ENCODE peak calls at places on chromosomes 1 and 21, in seven cellular contexts. B is heart right ventricle, Y is ovary, E is spleen, M is GM23338, K is cardiac muscle cell, N is breast epithelium. Z is an unnamed sample.
A peak's percentile ranks its signal among the peaks of the same experiment; 100 is the strongest.

GRCh38 chr1:186812560-186812959 is 16.2 kb upstream of the PLA2G4A start:
- DNase-seq in B (no peak), Y (no peak), E (no peak), M (no peak), K (peak; percentile 77), N (no peak), Z (no peak)

GRCh38 chr1:167171286-167171929 is 49.3 kb upstream of the POU2F1 start:
- DNase-seq in B (no peak), Y (no peak), E (no peak), M (peak; percentile 5), K (peak; percentile 19), N (no peak), Z (no peak)

GRCh38 chr1:180542113-180542512 is 16.7 kb upstream of the OVAAL start:
- DNase-seq in B (no peak), Y (no peak), E (no peak), M (peak; percentile 35), K (no peak), N (no peak), Z (no peak)

GRCh38 chr1:220877348-220878095 is 1.7 kb upstream of the HLX start:
- DNase-seq in B (no peak), Y (no peak), E (no peak), M (peak; percentile 65), K (no peak), N (no peak), Z (no peak)

GRCh38 chr1:236618507-236618906 is 14.2 kb upstream of the HEATR1 start:
- DNase-seq in B (no peak), Y (no peak), E (no peak), M (no peak), K (no peak), N (no peak), Z (no peak)

GRCh38 chr1:185672719-185673360 is 61.4 kb upstream of the HMCN1 start:
- DNase-seq in B (no peak), Y (no peak), E (no peak), M (no peak), K (no peak), N (no peak), Z (no peak)

GRCh38 chr1:78122389-78122788 is 76.6 kb downstream of the GIPC2 start:
- DNase-seq in B (no peak), Y (no peak), E (no peak), M (no peak), K (no peak), N (no peak), Z (no peak)

GRCh38 chr1:6013491-6013890 is 21.3 kb upstream of the NPHP4 start:
- DNase-seq in B (no peak), Y (no peak), E (peak; percentile 67), M (no peak), K (no peak), N (no peak), Z (no peak)

GRCh38 chr1:186828612-186829542 is at the start of gene PLA2G4A:
- DNase-seq in B (peak; percentile 27), Y (peak; percentile 21), E (peak; percentile 79), M (peak; percentile 83), K (peak; percentile 85), N (no peak), Z (no peak)

GRCh38 chr1:18278953-18279712 is 171.5 kb downstream of the IGSF21 start:
- DNase-seq in B (no peak), Y (no peak), E (no peak), M (peak; percentile 65), K (no peak), N (no peak), Z (no peak)

GRCh38 chr1:4593106-4593505 is 61.3 kb upstream of the AJAP1 start:
- DNase-seq in B (no peak), Y (no peak), E (no peak), M (no peak), K (no peak), N (no peak), Z (no peak)

GRCh38 chr1:183058835-183059234 is 35.6 kb downstream of the LAMC1 start:
- DNase-seq in B (no peak), Y (no peak), E (no peak), M (no peak), K (no peak), N (no peak), Z (no peak)

GRCh38 chr1:203680765-203681164 is 54.1 kb downstream of the ATP2B4 start:
- DNase-seq in B (no peak), Y (no peak), E (no peak), M (no peak), K (no peak), N (no peak), Z (no peak)

GRCh38 chr1:159014003-159014571 is 4.4 kb downstream of the IFI16 start:
- DNase-seq in B (no peak), Y (no peak), E (no peak), M (no peak), K (no peak), N (no peak), Z (no peak)

GRCh38 chr1:159177273-159177907 is 6.0 kb downstream of the CADM3 start:
- DNase-seq in B (peak; percentile 54), Y (no peak), E (no peak), M (peak; percentile 94), K (peak; percentile 83), N (no peak), Z (no peak)

GRCh38 chr1:8629241-8630091 is 188.0 kb downstream of the RERE start:
- DNase-seq in B (no peak), Y (no peak), E (peak; percentile 82), M (no peak), K (peak; percentile 45), N (no peak), Z (no peak)

GRCh38 chr1:209853677-209854076 is 25.9 kb downstream of the UTP25 start:
- DNase-seq in B (no peak), Y (no peak), E (no peak), M (no peak), K (no peak), N (no peak), Z (no peak)

GRCh38 chr1:201584510-201584991 is 45.6 kb downstream of the NAV1 start:
- DNase-seq in B (no peak), Y (no peak), E (peak; percentile 27), M (no peak), K (peak; percentile 80), N (no peak), Z (no peak)

GRCh38 chr1:25820247-25821111 is 725 bp downstream of the MTFR1L start:
- DNase-seq in B (peak; percentile 54), Y (no peak), E (peak; percentile 93), M (peak; percentile 80), K (peak; percentile 51), N (no peak), Z (no peak)

GRCh38 chr1:197783510-197783948 is 8.2 kb upstream of the DENND1B start:
- DNase-seq in B (no peak), Y (no peak), E (no peak), M (no peak), K (no peak), N (no peak), Z (no peak)

GRCh38 chr1:27774654-27775053 is 1.6 kb downstream of the STX12 start:
- DNase-seq in B (no peak), Y (no peak), E (no peak), M (no peak), K (no peak), N (no peak), Z (no peak)
- H3K4me3 ChIP-seq in B (no peak overlapping the region), Y (no peak overlapping the region), E (peak overlapping the region; percentile 87), M (no peak overlapping the region), K (no peak overlapping the region), N (no peak overlapping the region), Z (no peak overlapping the region)

GRCh38 chr21:44885615-44886014 is 12.1 kb upstream of the PTTG1IP start:
- DNase-seq in B (no peak), Y (no peak), E (peak; percentile 72), M (no peak), K (no peak), N (no peak), Z (no peak)

GRCh38 chr21:44881586-44881939 is 8.1 kb upstream of the PTTG1IP start:
- DNase-seq in B (no peak), Y (no peak), E (no peak), M (no peak), K (no peak), N (no peak), Z (no peak)

GRCh38 chr21:44883250-44883649 is 9.8 kb upstream of the PTTG1IP start:
- DNase-seq in B (no peak), Y (no peak), E (peak; percentile 77), M (no peak), K (no peak), N (no peak), Z (no peak)

GRCh38 chr21:44886113-44887075 is 12.9 kb upstream of the PTTG1IP start:
- DNase-seq in B (no peak), Y (no peak), E (peak; percentile 76), M (no peak), K (no peak), N (no peak), Z (no peak)

DNA sequence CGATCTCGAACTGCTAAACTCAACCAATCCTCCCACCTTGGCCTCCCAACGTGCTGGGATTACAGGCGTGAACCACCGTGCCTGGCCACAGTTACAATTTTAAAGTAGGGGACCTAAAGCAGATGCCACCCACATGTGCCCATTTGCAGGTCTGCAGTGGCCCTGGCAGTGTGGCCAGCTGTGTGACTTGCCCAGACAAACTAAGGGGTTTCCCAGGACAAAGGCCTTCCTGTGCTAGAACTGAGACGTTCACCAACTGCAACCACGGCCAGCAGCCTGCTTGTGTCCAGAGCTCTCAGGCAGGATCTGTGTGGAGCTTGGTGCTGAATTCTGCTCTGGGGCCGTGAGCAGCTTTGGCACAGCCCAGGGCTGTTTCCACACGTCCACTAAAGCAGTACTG is 10.6 kb upstream of the PTTG1IP start:
- DNase-seq in B (no peak), Y (no peak), E (no peak), M (no peak), K (peak; percentile 12), N (no peak), Z (no peak)
- H3K4me1 ChIP-seq in B (peaks cover 6% of the 10 kb centered on the region), Y (no peaks in the 10 kb centered on the region), E (peaks cover 35% of the 10 kb centered on the region), M (no peaks in the 10 kb centered on the region), K (no peaks in the 10 kb centered on the region), N (no peaks in the 10 kb centered on the region), Z (no peaks in the 10 kb centered on the region)

GRCh38 chr1:3068400-3069361 is at the start of gene PRDM16:
- DNase-seq in B (peak; percentile 47), Y (peak; percentile 63), E (peak; percentile 29), M (peak; percentile 78), K (peak; percentile 41), N (no peak), Z (no peak)
- H3K4me3 ChIP-seq in B (peak within 1 kb of the TSS; percentile 80), Y (peak within 1 kb of the TSS; percentile 58), E (peak within 1 kb of the TSS; percentile 81), M (peak within 1 kb of the TSS; percentile 61), K (peak within 1 kb of the TSS; percentile 82), N (peak within 1 kb of the TSS; percentile 71), Z (peak within 1 kb of the TSS; percentile 68)

DNA sequence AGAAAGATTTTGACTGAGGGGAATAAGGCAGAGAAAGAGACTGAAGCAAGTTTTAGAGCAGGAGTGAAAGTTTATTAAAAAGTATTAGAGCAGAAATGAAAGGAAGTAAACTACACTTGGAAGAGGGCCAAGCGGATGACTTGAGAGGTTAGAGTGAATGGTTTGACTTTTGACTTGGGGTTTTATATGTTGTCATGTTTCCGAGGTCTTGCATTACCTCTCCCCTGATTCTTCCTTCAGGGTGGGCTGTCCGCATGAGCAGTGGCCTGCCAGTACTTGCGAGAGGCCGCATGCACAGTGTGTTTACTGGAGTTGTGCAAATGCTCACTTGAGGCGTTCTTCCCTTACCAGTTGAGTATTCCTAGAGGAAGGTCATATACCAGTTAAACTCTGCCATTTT is 13.0 kb upstream of the DENND2D start:
- DNase-seq in B (no peak), Y (no peak), E (no peak), M (no peak), K (no peak), N (no peak), Z (no peak)
- H3K4me1 ChIP-seq in B (no peaks in the 10 kb centered on the region), Y (no peaks in the 10 kb centered on the region), E (peaks cover 44% of the 10 kb centered on the region), M (peaks cover 14% of the 10 kb centered on the region), K (peaks cover 9% of the 10 kb centered on the region), N (no peaks in the 10 kb centered on the region), Z (no peaks in the 10 kb centered on the region)